ENCODE peak calls at places on chromosomes 13 and 19, in six cellular contexts. C is upper lobe of right lung, V is left lung, B is neural progenitor cell, T is A549, N is sigmoid colon. A is an unnamed sample.

GRCh38 chr13:34654682-34655081 is 287.4 kb upstream of the NBEA start:
- DNase-seq in B (peak; percentile 18), C (no peak), N (no peak), T (no peak), V (no peak), A (no peak)

GRCh38 chr13:45340422-45341033 is 455 bp downstream of the TPT1 start:
- DNase-seq in B (peak; percentile 94), V (peak; percentile 93), T (peak; percentile 84), C (peak; percentile 97), N (peak; percentile 97), A (peak; percentile 81)

GRCh38 chr19:16073988-16074387 is 2.3 kb upstream of the TPM4 start:
- DNase-seq in T (no peak), B (no peak), N (peak; percentile 85), V (peak; percentile 30), C (no peak), A (no peak)

GRCh38 chr13:50128406-50129048 is 113.3 kb downstream of the KCNRG start:
- DNase-seq in N (no peak), T (no peak), B (peak; percentile 58), V (no peak), C (no peak), A (no peak)

GRCh38 chr19:11264452-11265176 is 2.3 kb upstream of the DOCK6 start:
- DNase-seq in V (peak; percentile 88), N (peak; percentile 74), T (peak; percentile 38), C (peak; percentile 93), B (no peak), A (no peak)

GRCh38 chr13:33763021-33763420 is 54.9 kb upstream of the RFC3 start:
- DNase-seq in V (no peak), T (no peak), N (no peak), B (no peak), C (no peak), A (no peak)

GRCh38 chr19:18992696-18993095 is 40.6 kb downstream of the SUGP2 start:
- DNase-seq in C (no peak), B (no peak), T (no peak), V (no peak), N (no peak), A (no peak)

GRCh38 chr19:3975144-3975543 is 4.2 kb upstream of the DAPK3 start:
- DNase-seq in C (no peak), V (no peak), N (no peak), T (no peak), B (no peak), A (no peak)

GRCh38 chr13:27968316-27969072 is 621 bp downstream of the CDX2 start:
- DNase-seq in C (no peak), N (no peak), V (no peak), T (peak; percentile 36), B (peak; percentile 77), A (no peak)

GRCh38 chr13:112124100-112124499 is 57.2 kb downstream of the SOX1 start:
- DNase-seq in N (no peak), T (no peak), C (no peak), B (no peak), V (no peak), A (no peak)

GRCh38 chr19:33811736-33812387 is 15.2 kb downstream of the KCTD15 start:
- DNase-seq in V (peak; percentile 10), B (no peak), T (no peak), C (peak; percentile 38), N (peak; percentile 29), A (no peak)

GRCh38 chr13:43087960-43088580 is 64.7 kb downstream of the DNAJC15 start:
- DNase-seq in B (no peak), C (no peak), V (no peak), T (no peak), N (no peak), A (no peak)

GRCh38 chr19:53657330-53657729 is 25.5 kb downstream of the DPRX start:
- DNase-seq in T (no peak), B (no peak), N (no peak), V (no peak), C (no peak), A (no peak)

GRCh38 chr19:29771708-29772415 is 39.9 kb upstream of the CCNE1 start:
- DNase-seq in B (peak; percentile 81), C (no peak), V (no peak), N (no peak), T (peak; percentile 78), A (peak; percentile 1)

GRCh38 chr13:104833221-104833620 is 1702.2 kb downstream of the EFNB2 start:
- DNase-seq in B (peak; percentile 7), C (no peak), N (no peak), V (no peak), T (no peak), A (no peak)
- TF ChIP-seq CTCF in B (no peak), C (no peak), N (no peak), V (no peak), T (no peak), A (no peak)

GRCh38 chr19:56317749-56318148 is 3.1 kb upstream of the ZSCAN5A start:
- DNase-seq in N (no peak), B (no peak), C (no peak), V (no peak), T (no peak), A (no peak)
- H3K4me3 ChIP-seq in N (no peak overlapping the region), B (no peak overlapping the region), C (no peak overlapping the region), V (no peak overlapping the region), T (no peak overlapping the region), A (no peak overlapping the region)

DNA sequence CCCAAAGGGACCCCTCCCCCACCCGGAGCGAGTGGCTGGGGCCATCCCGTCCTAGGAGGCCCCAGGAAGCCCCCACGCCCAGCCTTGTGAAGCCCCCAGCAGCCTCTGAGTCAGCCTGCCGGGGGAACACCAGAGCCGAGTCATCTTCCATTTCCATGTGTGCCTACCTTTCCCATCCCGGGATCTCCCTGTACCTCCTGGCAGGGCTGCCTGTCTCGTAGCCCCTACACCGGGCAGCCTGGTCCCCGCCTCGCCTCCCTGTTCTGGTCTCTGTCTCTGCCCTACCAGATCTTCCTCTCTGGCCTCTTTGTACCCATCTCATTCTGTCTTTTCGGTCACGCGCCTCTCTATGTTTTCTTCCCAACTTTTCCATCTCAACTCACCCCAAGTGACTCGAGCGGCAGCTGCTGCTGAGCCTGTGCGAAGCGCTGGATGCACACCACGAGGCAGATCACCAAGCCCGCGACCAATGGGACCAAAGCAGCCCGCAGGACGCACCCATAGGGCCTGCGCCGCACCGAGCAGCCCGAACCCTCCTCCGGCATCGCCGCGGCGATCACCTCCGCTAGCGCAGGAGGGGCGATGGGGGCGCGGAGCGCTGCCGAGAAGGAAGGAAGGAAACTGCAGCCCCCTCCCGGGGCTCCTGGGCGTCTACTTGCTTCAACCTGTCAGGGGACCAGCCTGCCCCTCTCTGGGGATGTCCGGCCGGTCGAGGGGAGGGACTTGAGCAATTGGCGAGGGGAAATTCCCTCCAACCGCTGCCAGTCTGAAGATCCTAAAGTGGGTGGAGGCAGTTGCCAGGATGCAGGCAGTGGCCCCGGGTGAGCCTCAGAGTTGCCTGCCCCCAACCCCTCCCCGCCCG is at the start of gene CD70:
- DNase-seq in B (peak; percentile 80), C (no peak), N (no peak), V (peak; percentile 35), T (peak; percentile 55), A (no peak)
- TF ChIP-seq CTCF in B (no peak), C (no peak), N (no peak), V (no peak), T (no peak), A (no peak)

DNA sequence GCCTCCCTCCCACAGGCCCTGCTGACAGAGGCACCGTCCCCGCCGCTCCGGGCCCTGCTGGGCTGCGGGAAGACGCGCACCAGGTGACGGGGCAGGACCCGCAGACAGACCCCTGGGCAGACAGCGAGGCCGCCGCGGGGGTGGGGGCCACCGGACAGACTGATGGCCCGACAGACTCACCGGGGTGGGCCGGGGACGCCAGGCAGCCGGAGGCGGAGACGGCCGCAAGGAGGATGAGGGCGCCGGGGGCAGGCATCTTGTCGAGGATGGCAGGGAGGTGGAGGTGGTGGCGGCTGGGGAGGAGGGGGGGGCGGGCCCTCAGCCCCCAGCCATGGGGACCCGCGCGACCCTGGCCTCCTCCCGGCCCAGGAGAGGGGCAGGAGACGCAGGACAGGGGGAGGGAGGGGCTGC is 309 bp downstream of the LMTK3 start:
- DNase-seq in N (no peak), B (peak; percentile 38), T (no peak), V (no peak), C (no peak), A (no peak)
- H3K4me3 ChIP-seq in N (no peak overlapping the region), B (peak overlapping the region; percentile 52), T (peak overlapping the region; percentile 34), V (no peak overlapping the region), C (peak overlapping the region; percentile 28), A (no peak overlapping the region)

GRCh38 chr19:45848922-45849321 is 14.0 kb downstream of the SYMPK start:
- DNase-seq in V (no peak), N (no peak), B (no peak), T (peak; percentile 48), C (no peak), A (no peak)
- TF ChIP-seq CTCF in V (no peak), N (no peak), B (peak; percentile 36), T (no peak), C (no peak), A (peak; percentile 27)

GRCh38 chr13:97435794-97436193 is 1.8 kb downstream of the RAP2A start:
- DNase-seq in V (no peak), N (no peak), B (no peak), C (no peak), T (no peak), A (no peak)

GRCh38 chr13:97435297-97435682 is 1.3 kb downstream of the RAP2A start:
- DNase-seq in C (no peak), V (no peak), N (no peak), B (no peak), T (no peak), A (no peak)

GRCh38 chr13:97434417-97435296 is 688 bp downstream of the RAP2A start:
- DNase-seq in C (peak; percentile 71), T (peak; percentile 31), N (peak; percentile 78), B (no peak), V (peak; percentile 52), A (no peak)

GRCh38 chr13:97437729-97438128 is 3.8 kb downstream of the RAP2A start:
- DNase-seq in C (no peak), B (no peak), V (no peak), T (no peak), N (no peak), A (no peak)

DNA sequence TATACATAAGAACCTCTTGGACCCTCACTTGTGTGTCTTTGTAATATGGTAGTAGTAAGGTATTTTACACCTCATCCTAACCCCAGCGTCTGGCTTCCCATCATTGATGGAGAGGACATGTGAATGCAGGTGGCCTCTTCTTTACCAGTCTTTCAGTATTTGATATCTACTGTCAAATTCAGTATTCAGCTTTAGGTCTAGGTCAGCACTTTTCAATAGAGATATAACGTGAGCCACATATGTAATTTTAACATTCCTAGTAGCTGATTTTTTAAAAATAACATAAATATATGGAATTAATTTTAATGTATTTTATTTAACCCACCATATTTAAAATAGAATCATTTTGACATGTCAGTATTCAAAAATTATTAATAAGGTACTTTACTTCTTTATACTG is 2.9 kb downstream of the RAP2A start:
- DNase-seq in B (no peak), T (no peak), N (no peak), C (no peak), V (no peak), A (no peak)
- H3K4me3 ChIP-seq in B (peak overlapping the region; percentile 98), T (no peak overlapping the region), N (no peak overlapping the region), C (peak overlapping the region; percentile 85), V (no peak overlapping the region), A (no peak overlapping the region)

GRCh38 chr19:31356587-31357314 is 7.5 kb upstream of the TSHZ3 start:
- DNase-seq in C (peak; percentile 76), B (peak; percentile 75), V (peak; percentile 55), T (no peak), N (no peak), A (no peak)
- TF ChIP-seq CTCF in C (peak; percentile 52), B (peak; percentile 72), V (peak; percentile 23), T (no peak), N (no peak), A (peak; percentile 40)

GRCh38 chr13:110057052-110057451 is 249.9 kb downstream of the COL4A1 start:
- DNase-seq in N (no peak), C (no peak), T (no peak), V (no peak), B (no peak), A (no peak)
- H3K4me3 ChIP-seq in N (no peak overlapping the region), C (peak overlapping the region; percentile 25), T (no peak overlapping the region), V (no peak overlapping the region), B (no peak overlapping the region), A (no peak overlapping the region)